ENCODE peak calls at places on chromosomes 13 and 19, in six cellular contexts. One of them, this sample, is unnamed.

GRCh38 chr19:33040994-33041827 is 23.5 kb downstream of the RHPN2 start:
- DNase-seq in NB4: no peak
- DNase-seq in hepatocyte: peak
- DNase-seq in fibroblast of pulmonary artery: peak
- DNase-seq in AG04450: no peak
- DNase-seq in heart left ventricle: no peak
- DNase-seq in this sample: no peak

GRCh38 chr13:111373486-111373885 is 53.0 kb downstream of the TEX29 start:
- DNase-seq in NB4: no peak
- DNase-seq in fibroblast of pulmonary artery: no peak
- DNase-seq in heart left ventricle: no peak
- DNase-seq in AG04450: no peak
- DNase-seq in hepatocyte: no peak
- DNase-seq in this sample: no peak

GRCh38 chr13:99346328-99347070 is 39.3 kb upstream of the GPR183 start:
- DNase-seq in hepatocyte: no peak
- DNase-seq in heart left ventricle: no peak
- DNase-seq in NB4: no peak
- DNase-seq in AG04450: no peak
- DNase-seq in fibroblast of pulmonary artery: no peak
- DNase-seq in this sample: no peak

GRCh38 chr19:4730740-4731171 is 7.1 kb upstream of the DPP9 start:
- DNase-seq in AG04450: no peak
- DNase-seq in hepatocyte: no peak
- DNase-seq in fibroblast of pulmonary artery: no peak
- DNase-seq in heart left ventricle: no peak
- DNase-seq in NB4: peak
- DNase-seq in this sample: no peak

GRCh38 chr19:37362733-37363132 is 8.2 kb upstream of the ZNF527 start:
- DNase-seq in heart left ventricle: no peak
- DNase-seq in AG04450: no peak
- DNase-seq in fibroblast of pulmonary artery: peak
- DNase-seq in NB4: peak
- DNase-seq in hepatocyte: no peak
- DNase-seq in this sample: no peak

GRCh38 chr19:5539431-5539833 is 28.3 kb downstream of the TINCR start:
- DNase-seq in fibroblast of pulmonary artery: no peak
- DNase-seq in AG04450: no peak
- DNase-seq in heart left ventricle: peak
- DNase-seq in hepatocyte: no peak
- DNase-seq in NB4: no peak
- DNase-seq in this sample: no peak

GRCh38 chr13:111380431-111380830 is 60.0 kb downstream of the TEX29 start:
- DNase-seq in NB4: no peak
- DNase-seq in hepatocyte: no peak
- DNase-seq in heart left ventricle: no peak
- DNase-seq in fibroblast of pulmonary artery: no peak
- DNase-seq in AG04450: no peak
- DNase-seq in this sample: no peak

GRCh38 chr13:74136089-74136658 is 2.0 kb upstream of the KLF12 start:
- DNase-seq in fibroblast of pulmonary artery: peak
- DNase-seq in NB4: no peak
- DNase-seq in hepatocyte: peak
- DNase-seq in AG04450: no peak
- DNase-seq in heart left ventricle: peak
- DNase-seq in this sample: no peak

GRCh38 chr19:14383898-14384669 is 2.8 kb downstream of the ADGRE5 start:
- DNase-seq in AG04450: no peak
- DNase-seq in heart left ventricle: no peak
- DNase-seq in fibroblast of pulmonary artery: peak
- DNase-seq in NB4: peak
- DNase-seq in hepatocyte: no peak
- DNase-seq in this sample: peak

GRCh38 chr13:23467048-23467931 is 33.8 kb upstream of the SACS start:
- DNase-seq in hepatocyte: no peak
- DNase-seq in NB4: no peak
- DNase-seq in heart left ventricle: peak
- DNase-seq in fibroblast of pulmonary artery: no peak
- DNase-seq in AG04450: no peak
- DNase-seq in this sample: no peak

GRCh38 chr19:19488875-19489690 is 26.3 kb downstream of the TSSK6 start:
- DNase-seq in AG04450: peak
- DNase-seq in fibroblast of pulmonary artery: peak
- DNase-seq in heart left ventricle: peak
- DNase-seq in NB4: peak
- DNase-seq in hepatocyte: peak
- DNase-seq in this sample: peak

GRCh38 chr13:62747152-62747551 is 1331.5 kb upstream of the PCDH20 start:
- DNase-seq in fibroblast of pulmonary artery: no peak
- DNase-seq in heart left ventricle: no peak
- DNase-seq in hepatocyte: no peak
- DNase-seq in AG04450: no peak
- DNase-seq in NB4: no peak
- DNase-seq in this sample: no peak

GRCh38 chr13:62250501-62251175 is 835.0 kb upstream of the PCDH20 start:
- DNase-seq in AG04450: no peak
- DNase-seq in heart left ventricle: no peak
- DNase-seq in fibroblast of pulmonary artery: peak
- DNase-seq in hepatocyte: peak
- DNase-seq in NB4: peak
- DNase-seq in this sample: no peak

GRCh38 chr19:36973021-36973843 is 57.1 kb downstream of the ZNF568 start:
- DNase-seq in hepatocyte: no peak
- DNase-seq in fibroblast of pulmonary artery: peak
- DNase-seq in AG04450: peak
- DNase-seq in heart left ventricle: peak
- DNase-seq in NB4: no peak
- DNase-seq in this sample: peak

DNA sequence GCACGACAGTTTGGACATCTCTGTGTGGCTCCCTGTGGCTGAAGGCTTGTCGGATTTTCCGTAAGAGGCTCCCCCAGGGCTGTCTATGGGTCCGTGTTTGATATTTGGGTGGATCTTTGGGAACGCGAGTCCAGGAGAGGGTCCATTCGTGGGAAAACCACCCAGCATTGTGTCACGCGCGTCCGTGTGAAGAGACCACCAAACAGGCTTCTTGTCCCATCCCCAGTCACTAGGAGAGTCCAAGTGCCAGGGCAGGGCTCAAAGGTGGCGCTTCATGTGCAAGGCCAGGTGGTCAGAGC is 2.4 kb downstream of the KLF1 start:
- DNase-seq in heart left ventricle: no peak
- DNase-seq in AG04450: no peak
- DNase-seq in NB4: no peak
- DNase-seq in fibroblast of pulmonary artery: no peak
- DNase-seq in hepatocyte: no peak
- DNase-seq in this sample: no peak
- H3K4me3 ChIP-seq in heart left ventricle: no peak
- H3K4me3 ChIP-seq in AG04450: no peak
- H3K4me3 ChIP-seq in NB4: no peak
- H3K4me3 ChIP-seq in fibroblast of pulmonary artery: no peak
- H3K4me3 ChIP-seq in hepatocyte: no peak
- H3K4me3 ChIP-seq in this sample: peak

DNA sequence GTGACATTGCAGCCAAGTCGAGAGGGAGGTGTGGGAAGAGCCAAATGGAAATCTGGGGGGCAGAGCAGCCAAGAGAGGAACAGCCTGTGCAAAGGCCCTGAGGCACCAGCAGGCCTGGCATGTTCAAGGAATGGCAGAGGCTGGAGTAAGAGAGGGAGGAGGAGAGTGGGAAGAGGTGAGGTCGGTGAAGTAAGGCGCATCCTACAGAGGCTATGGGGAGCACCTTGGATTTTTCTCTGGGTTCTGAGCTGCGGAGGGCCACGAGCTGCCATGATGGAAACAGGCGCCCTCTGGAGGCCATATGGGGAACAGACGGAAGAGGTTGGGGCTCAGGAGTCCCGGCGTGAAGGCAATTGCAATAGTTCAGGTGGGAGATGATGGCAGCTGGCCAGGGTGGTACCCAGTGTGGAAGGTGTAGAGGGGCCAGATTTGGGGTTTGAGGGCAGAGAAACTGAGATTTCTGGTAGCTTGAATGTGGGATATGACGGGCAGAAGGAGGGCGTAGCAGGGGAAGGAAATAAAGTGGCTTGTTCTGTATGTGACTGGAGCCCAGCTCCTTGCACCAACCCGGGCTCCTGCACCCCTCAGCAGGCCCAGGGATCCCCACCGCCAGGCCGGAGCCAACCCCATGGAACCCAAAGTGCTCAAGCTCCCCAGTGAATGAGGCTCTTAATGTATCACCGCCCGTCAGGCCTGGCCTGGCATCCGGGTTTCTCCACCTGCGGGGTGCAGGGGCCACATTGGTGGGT is 20.5 kb upstream of the STRN4 start:
- DNase-seq in NB4: peak
- DNase-seq in heart left ventricle: no peak
- DNase-seq in hepatocyte: no peak
- DNase-seq in fibroblast of pulmonary artery: no peak
- DNase-seq in AG04450: no peak
- DNase-seq in this sample: no peak
- H3K4me3 ChIP-seq in NB4: no peak
- H3K4me3 ChIP-seq in heart left ventricle: no peak
- H3K4me3 ChIP-seq in hepatocyte: no peak
- H3K4me3 ChIP-seq in fibroblast of pulmonary artery: no peak
- H3K4me3 ChIP-seq in AG04450: no peak
- H3K4me3 ChIP-seq in this sample: no peak

GRCh38 chr13:30431269-30431950 is 9.1 kb downstream of the UBE2L5 start:
- DNase-seq in hepatocyte: peak
- DNase-seq in NB4: no peak
- DNase-seq in AG04450: no peak
- DNase-seq in fibroblast of pulmonary artery: no peak
- DNase-seq in heart left ventricle: no peak
- DNase-seq in this sample: no peak
- H3K4me3 ChIP-seq in hepatocyte: no peak
- H3K4me3 ChIP-seq in NB4: no peak
- H3K4me3 ChIP-seq in AG04450: no peak
- H3K4me3 ChIP-seq in fibroblast of pulmonary artery: no peak
- H3K4me3 ChIP-seq in heart left ventricle: no peak
- H3K4me3 ChIP-seq in this sample: no peak

DNA sequence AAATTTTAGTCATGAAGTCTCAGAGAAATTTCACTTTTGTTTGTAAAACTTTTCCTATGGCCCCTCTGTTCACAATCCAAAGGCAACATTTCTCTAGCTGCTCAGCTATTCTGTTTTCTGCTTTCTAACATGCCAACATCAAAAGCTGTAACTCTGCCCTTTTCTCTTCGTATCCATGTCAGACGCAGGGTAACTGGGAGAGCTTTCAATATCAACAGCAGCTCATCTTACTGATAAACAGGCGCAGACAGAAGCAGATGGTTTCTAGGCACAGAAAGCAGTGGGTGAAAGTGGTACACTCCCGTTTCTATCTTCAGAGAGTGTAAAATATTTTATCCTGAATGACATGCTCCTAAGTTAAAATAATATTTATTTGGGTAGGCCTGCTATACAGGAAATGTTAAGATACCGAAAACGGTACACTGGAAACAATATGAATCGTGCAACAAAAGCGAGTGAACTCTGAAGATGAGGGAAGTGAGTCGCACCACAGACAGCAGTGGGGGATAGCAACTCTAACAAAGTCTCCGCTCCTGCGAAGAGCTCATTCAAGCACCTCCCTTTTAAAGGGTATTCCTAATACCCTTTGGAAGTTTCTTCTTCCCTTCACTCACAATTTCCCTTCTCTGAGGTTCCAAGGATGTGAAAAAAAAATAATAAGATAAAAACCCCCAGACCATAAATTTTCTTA is 798.3 kb downstream of the GPC5 start:
- DNase-seq in fibroblast of pulmonary artery: peak
- DNase-seq in NB4: no peak
- DNase-seq in AG04450: no peak
- DNase-seq in hepatocyte: no peak
- DNase-seq in heart left ventricle: no peak
- DNase-seq in this sample: no peak
- H3K4me3 ChIP-seq in fibroblast of pulmonary artery: peak
- H3K4me3 ChIP-seq in NB4: no peak
- H3K4me3 ChIP-seq in AG04450: no peak
- H3K4me3 ChIP-seq in hepatocyte: no peak
- H3K4me3 ChIP-seq in heart left ventricle: peak
- H3K4me3 ChIP-seq in this sample: no peak

DNA sequence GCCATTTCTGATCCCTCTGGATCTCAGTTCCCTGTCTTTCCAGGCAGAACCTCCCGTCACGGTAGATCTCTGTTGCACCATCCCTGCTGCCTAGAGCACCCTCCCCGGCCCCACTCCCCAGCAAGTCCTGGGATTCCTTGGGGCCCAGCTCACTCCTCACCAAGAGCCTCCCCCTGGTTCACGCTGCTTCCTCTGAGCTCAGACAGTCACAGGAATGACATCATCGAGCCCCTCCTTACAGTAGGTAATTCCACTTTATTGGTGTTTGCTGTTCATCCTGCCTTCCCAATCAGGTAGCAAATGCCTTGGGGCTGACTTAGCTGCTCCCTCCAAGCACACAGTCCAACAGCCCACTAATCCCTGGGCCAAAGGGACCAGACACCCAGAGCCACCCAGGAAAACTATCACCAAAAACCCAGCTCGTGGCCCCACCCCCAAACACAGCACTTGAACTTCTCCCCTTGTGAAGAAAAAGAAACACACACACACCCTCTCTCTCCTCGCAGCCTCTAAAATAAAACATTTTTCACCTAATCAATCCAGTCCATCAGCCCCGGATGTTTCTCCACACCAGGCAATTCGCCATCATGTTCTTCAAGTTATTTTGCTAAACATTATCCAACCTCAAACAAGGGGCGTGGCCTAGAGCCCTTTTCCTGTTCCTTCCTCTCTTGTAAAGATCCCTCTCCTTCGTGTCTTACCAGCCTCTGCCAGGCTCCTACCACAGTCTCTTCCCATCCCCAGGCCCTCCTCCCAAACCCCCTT is 2.5 kb downstream of the NAPA start:
- DNase-seq in hepatocyte: peak
- DNase-seq in NB4: peak
- DNase-seq in AG04450: no peak
- DNase-seq in fibroblast of pulmonary artery: peak
- DNase-seq in heart left ventricle: peak
- DNase-seq in this sample: no peak
- H3K4me3 ChIP-seq in hepatocyte: no peak
- H3K4me3 ChIP-seq in NB4: peak
- H3K4me3 ChIP-seq in AG04450: peak
- H3K4me3 ChIP-seq in fibroblast of pulmonary artery: peak
- H3K4me3 ChIP-seq in heart left ventricle: no peak
- H3K4me3 ChIP-seq in this sample: peak

GRCh38 chr13:50129923-50130685 is 114.9 kb downstream of the KCNRG start:
- DNase-seq in AG04450: no peak
- DNase-seq in fibroblast of pulmonary artery: peak
- DNase-seq in NB4: peak
- DNase-seq in hepatocyte: peak
- DNase-seq in heart left ventricle: peak
- DNase-seq in this sample: peak
- H3K4me3 ChIP-seq in AG04450: peak
- H3K4me3 ChIP-seq in fibroblast of pulmonary artery: peak
- H3K4me3 ChIP-seq in NB4: peak
- H3K4me3 ChIP-seq in hepatocyte: peak
- H3K4me3 ChIP-seq in heart left ventricle: peak
- H3K4me3 ChIP-seq in this sample: peak

GRCh38 chr19:45471866-45472556 is 4.2 kb downstream of the FOSB start:
- DNase-seq in hepatocyte: no peak
- DNase-seq in heart left ventricle: no peak
- DNase-seq in NB4: no peak
- DNase-seq in AG04450: no peak
- DNase-seq in fibroblast of pulmonary artery: peak
- DNase-seq in this sample: no peak
- H3K4me3 ChIP-seq in hepatocyte: no peak
- H3K4me3 ChIP-seq in heart left ventricle: no peak
- H3K4me3 ChIP-seq in NB4: no peak
- H3K4me3 ChIP-seq in AG04450: peak
- H3K4me3 ChIP-seq in fibroblast of pulmonary artery: no peak
- H3K4me3 ChIP-seq in this sample: no peak

This sample was measured in gastrocnemius medialis.